ENCODE peak calls at places on chromosomes 2 and 18, in five cellular contexts. B is GM12878, S is HepG2, X is GM12891, J is H1. T is an unnamed sample.

GRCh38 chr2:101952551-101952950 is 39.2 kb upstream of the IL1R2 start:
- DNase-seq in B (no peak), S (no peak), X (no peak), J (no peak), T (no peak)

GRCh38 chr2:203918264-203918663 is 18.3 kb upstream of the ICOS start:
- DNase-seq in B (no peak), S (no peak), X (no peak), J (no peak), T (no peak)

GRCh38 chr2:160493227-160494028 is at the start of gene RBMS1:
- DNase-seq in B (no peak), S (peak; percentile 60), X (peak; percentile 9), J (peak; percentile 78), T (peak; percentile 13)

GRCh38 chr2:62407838-62408589 is 98.0 kb downstream of the TMEM17 start:
- DNase-seq in B (no peak), S (no peak), X (no peak), J (no peak), T (no peak)

GRCh38 chr18:48410095-48410920 is 1.1 kb upstream of the ZBTB7C start:
- DNase-seq in B (no peak), S (peak; percentile 65), X (peak; percentile 79), J (peak; percentile 94), T (peak; percentile 81)

GRCh38 chr2:110677530-110678456 is at the start of gene BUB1:
- DNase-seq in B (peak; percentile 83), S (peak; percentile 97), X (peak; percentile 92), J (peak; percentile 98), T (peak; percentile 94)

GRCh38 chr2:30003128-30003527 is 81.7 kb upstream of the ALK start:
- DNase-seq in B (no peak), S (no peak), X (no peak), J (no peak), T (no peak)

GRCh38 chr18:22314406-22314805 is 103.3 kb downstream of the CTAGE1 start:
- DNase-seq in B (no peak), S (no peak), X (no peak), J (no peak), T (no peak)

GRCh38 chr18:46199515-46200147 is 95.4 kb downstream of the HAUS1 start:
- DNase-seq in B (no peak), S (peak; percentile 62), X (no peak), J (no peak), T (no peak)

GRCh38 chr2:233905945-233906344 is 11.2 kb upstream of the TRPM8 start:
- DNase-seq in B (no peak), S (no peak), X (no peak), J (no peak), T (no peak)

GRCh38 chr2:220296174-220296573 is 668.7 kb downstream of the SLC4A3 start:
- DNase-seq in B (no peak), S (no peak), X (no peak), J (no peak), T (no peak)

GRCh38 chr18:23573948-23574431 is 12.3 kb downstream of the NPC1 start:
- DNase-seq in B (no peak), S (no peak), X (no peak), J (no peak), T (no peak)

GRCh38 chr2:207352978-207353377 is 176.8 kb upstream of the CREB1 start:
- DNase-seq in B (no peak), S (no peak), X (no peak), J (no peak), T (no peak)

GRCh38 chr18:37913051-37913450 is 347.5 kb upstream of the CELF4 start:
- DNase-seq in B (no peak), S (no peak), X (no peak), J (no peak), T (no peak)
- TF ChIP-seq TAF1 in B (no peak), S (no peak), X (no peak), J (no peak), T (no peak)

DNA sequence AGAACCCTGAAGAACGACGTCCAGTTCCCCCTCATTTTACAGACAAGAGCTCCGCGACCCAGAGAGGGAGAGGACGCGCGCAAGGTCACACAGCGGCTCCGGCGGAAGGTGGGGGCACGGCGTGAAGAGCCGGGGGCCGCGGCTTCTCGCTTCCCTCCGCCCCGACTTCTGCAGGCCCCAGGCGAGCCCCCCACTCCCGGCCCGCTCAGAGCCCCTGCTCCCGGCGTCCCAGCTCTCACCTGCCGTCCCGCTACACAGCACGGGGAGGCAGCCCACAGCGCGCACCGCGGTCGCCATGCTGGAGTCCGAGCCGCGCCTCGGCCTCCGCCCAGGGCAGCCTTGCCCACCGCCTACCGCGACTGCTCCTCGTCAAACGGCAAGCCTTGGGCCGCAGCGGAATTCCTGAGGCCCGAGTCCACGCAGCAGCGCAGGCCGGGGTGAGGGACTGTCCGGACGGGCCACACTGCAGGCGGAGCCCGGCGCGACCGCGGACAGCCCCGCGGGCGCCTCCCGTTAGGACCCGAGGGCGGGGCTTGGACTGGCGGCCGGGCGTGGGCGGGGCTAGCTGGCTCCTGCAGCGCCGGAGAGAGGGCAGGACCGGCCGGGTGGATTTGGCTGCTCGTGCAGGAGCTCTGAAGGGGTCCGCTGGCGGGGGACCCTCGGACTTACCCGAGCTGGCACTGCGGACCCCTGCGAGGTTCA is at the start of gene MRPS5:
- DNase-seq in B (peak; percentile 13), S (peak; percentile 62), X (peak; percentile 92), J (peak; percentile 95), T (peak; percentile 90)
- TF ChIP-seq POLR2AphosphoS5 in B (peak; percentile 79), S (peak; percentile 88), X (peak; percentile 68), J (peak; percentile 75), T (peak; percentile 78)

GRCh38 chr2:97663626-97663961 is 250 bp downstream of the ACTR1B start:
- DNase-seq in B (no peak), S (no peak), X (no peak), J (no peak), T (no peak)

GRCh38 chr2:97664636-97664970 is 759 bp upstream of the ACTR1B start:
- DNase-seq in B (no peak), S (no peak), X (no peak), J (no peak), T (no peak)

GRCh38 chr2:97662895-97663625 is 784 bp downstream of the ACTR1B start:
- DNase-seq in B (peak; percentile 48), S (peak; percentile 75), X (peak; percentile 70), J (peak; percentile 74), T (peak; percentile 68)

GRCh38 chr2:97662386-97662894 is 1.4 kb downstream of the ACTR1B start:
- DNase-seq in B (no peak), S (no peak), X (no peak), J (no peak), T (no peak)

DNA sequence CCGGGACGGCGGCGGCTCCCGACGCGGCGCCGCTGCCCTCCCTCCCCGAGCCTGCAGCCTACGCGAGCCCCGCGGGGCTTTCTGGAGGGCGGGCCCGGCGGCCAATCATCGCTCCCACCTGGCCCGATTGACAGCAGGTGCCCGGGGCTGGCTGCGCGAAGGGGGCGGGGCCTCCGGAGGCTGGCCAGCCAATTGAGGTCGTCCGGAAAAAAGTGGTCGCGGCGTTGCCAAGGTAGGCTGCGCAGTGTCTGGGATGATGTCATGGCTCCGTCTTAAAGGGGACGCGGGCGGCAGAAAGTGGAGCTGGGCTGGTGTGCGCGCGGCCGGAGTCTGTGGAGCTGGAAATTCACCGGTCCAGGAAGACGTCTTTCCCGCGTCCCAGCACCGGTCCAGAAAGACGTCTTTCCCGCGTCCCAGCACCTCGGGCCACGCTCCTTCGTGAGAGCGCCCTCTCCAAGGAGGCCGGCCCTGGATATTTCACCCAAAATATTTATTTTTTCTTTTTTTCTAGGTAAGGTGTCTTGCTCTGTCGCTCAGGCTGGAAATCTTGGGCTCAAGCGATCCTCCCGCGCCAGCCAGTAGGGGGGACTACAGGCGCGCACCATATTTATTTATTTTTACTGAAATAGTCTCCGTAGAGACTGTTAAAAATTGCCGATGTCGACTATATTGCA is at the start of gene ACTR1B:
- DNase-seq in B (peak; percentile 92), S (peak; percentile 98), X (peak; percentile 97), J (peak; percentile 95), T (peak; percentile 97)
- TF ChIP-seq POLR2A in B (peak; percentile 74), S (peak; percentile 81), X (peak; percentile 66), J (peak; percentile 89), T (peak; percentile 74)

GRCh38 chr2:235263205-235264120 is 230.4 kb upstream of the AGAP1 start:
- DNase-seq in B (no peak), S (peak; percentile 86), X (no peak), J (no peak), T (no peak)
- TF ChIP-seq TAF1 in B (no peak), S (no peak), X (no peak), J (no peak), T (no peak)

GRCh38 chr2:25996844-25997243 is 14.5 kb upstream of the KIF3C start:
- DNase-seq in B (no peak), S (no peak), X (no peak), J (no peak), T (no peak)

GRCh38 chr2:26000561-26001211 is 18.4 kb upstream of the KIF3C start:
- DNase-seq in B (no peak), S (peak; percentile 79), X (no peak), J (no peak), T (no peak)

GRCh38 chr2:26001743-26002341 is 19.5 kb upstream of the KIF3C start:
- DNase-seq in B (no peak), S (no peak), X (no peak), J (no peak), T (no peak)

GRCh38 chr2:26008095-26008494 is 25.8 kb upstream of the RAB10 start:
- DNase-seq in B (no peak), S (no peak), X (no peak), J (no peak), T (no peak)

GRCh38 chr2:26002617-26003310 is 20.5 kb upstream of the KIF3C start:
- DNase-seq in B (no peak), S (no peak), X (no peak), J (no peak), T (no peak)
- TF ChIP-seq POLR2AphosphoS5 in B (no peak), S (no peak), X (no peak), J (no peak), T (no peak)